ENCODE peak calls at places on chromosomes 13 and 19, in four cellular contexts. L is stimulated activated CD4-positive, alpha-beta T cell treated with anti-CD3 and anti-CD28 coated beads, Interleukin-4, amount 100 ng/mL, for 48 hours; D is AG20443; H is left ventricle myocardium inferior. J is an unnamed sample.
A peak's percentile ranks its signal among the peaks of the same experiment; 100 is the strongest.

GRCh38 chr19:14383898-14384669 is 2.8 kb downstream of the ADGRE5 start:
- DNase-seq in D (peak; percentile 83), H (no peak), L (no peak), J (no peak)

GRCh38 chr19:1122972-1123363 is 19.2 kb downstream of the GPX4 start:
- DNase-seq in H (no peak), L (peak; percentile 75), D (peak; percentile 97), J (no peak)

GRCh38 chr19:4318460-4318859 is 14.1 kb downstream of the FSD1 start:
- DNase-seq in D (no peak), L (no peak), H (no peak), J (no peak)

GRCh38 chr13:114248011-114248410 is 13.3 kb downstream of the CDC16 start:
- DNase-seq in D (peak; percentile 47), L (no peak), H (no peak), J (no peak)

GRCh38 chr19:6811906-6812305 is 39.4 kb downstream of the VAV1 start:
- DNase-seq in D (peak; percentile 68), L (no peak), H (no peak), J (no peak)

GRCh38 chr19:46350029-46350757 is 3.3 kb downstream of the PPP5C start:
- DNase-seq in L (no peak), D (no peak), H (no peak), J (no peak)

GRCh38 chr19:4979211-4979807 is 10.4 kb downstream of the KDM4B start:
- DNase-seq in H (no peak), D (no peak), L (no peak), J (no peak)

GRCh38 chr19:6970021-6970420 is 51.2 kb downstream of the MBD3L2B start:
- DNase-seq in L (no peak), D (no peak), H (no peak), J (no peak)

GRCh38 chr13:111937763-111938375 is 129.1 kb upstream of the SOX1 start:
- DNase-seq in L (no peak), H (no peak), D (no peak), J (no peak)

GRCh38 chr19:4027146-4027545 is 19.6 kb downstream of the PIAS4 start:
- DNase-seq in L (no peak), H (no peak), D (no peak), J (no peak)

GRCh38 chr19:50741179-50741933 is 18.2 kb downstream of the CLEC11A start:
- DNase-seq in D (no peak), L (no peak), H (no peak), J (no peak)

GRCh38 chr13:28719656-28720055 is 886 bp upstream of the SLC46A3 start:
- DNase-seq in H (no peak), L (no peak), D (peak; percentile 54), J (no peak)

GRCh38 chr19:6577410-6578125 is 13.4 kb downstream of the CD70 start:
- DNase-seq in L (no peak), D (no peak), H (no peak), J (no peak)

GRCh38 chr19:55603581-55604292 is 1.7 kb upstream of the ZNF865 start:
- DNase-seq in D (no peak), H (no peak), L (no peak), J (no peak)

GRCh38 chr19:18876865-18877264 is 19.1 kb downstream of the CERS1 start:
- DNase-seq in H (no peak), L (no peak), D (no peak), J (no peak)

GRCh38 chr19:51325161-51325979 is 13.9 kb downstream of the IGLON5 start:
- DNase-seq in D (no peak), L (no peak), H (no peak), J (no peak)

GRCh38 chr13:46354143-46355087 is 32.6 kb downstream of the RUBCNL start:
- DNase-seq in D (peak; percentile 85), H (no peak), L (no peak), J (no peak)

GRCh38 chr19:15259900-15260299 is 27.7 kb upstream of the EPHX3 start:
- DNase-seq in L (no peak), D (no peak), H (no peak), J (no peak)

GRCh38 chr19:18203408-18203862 is 407 bp downstream of the RAB3A start:
- DNase-seq in D (no peak), L (no peak), H (peak; percentile 51), J (no peak)